ENCODE peak calls at places on chromosomes 13 and 19, in ten cellular contexts. H is lower leg skin; Z is neural progenitor cell; U is mucosa of descending colon; T is astrocyte of the spinal cord; P is heart right ventricle; O is activated CD8-positive, alpha-beta T cell treated with anti-CD3 and anti-CD28 coated beads for 36 hours; Y is AG09319; N is fibroblast of the aortic adventitia; B is CD4-positive, alpha-beta T cell. Q is an unnamed sample.

GRCh38 chr13:106010836-106011235 is 524.6 kb downstream of the EFNB2 start:
- DNase-seq in N (no peak), O (no peak), B (no peak), U (no peak), T (no peak), P (no peak), Y (no peak), H (no peak), Z (no peak), Q (no peak)

GRCh38 chr19:33273065-33273736 is 29.1 kb downstream of the CEBPA start:
- DNase-seq in T (no peak), P (no peak), B (no peak), Z (no peak), Y (no peak), H (no peak), U (no peak), N (peak), O (no peak), Q (no peak)

GRCh38 chr19:47729468-47729798 is 15.9 kb upstream of the NOP53 start:
- DNase-seq in H (peak), O (peak), Y (peak), P (peak), B (no peak), N (peak), U (peak), T (peak), Z (peak), Q (peak)

GRCh38 chr19:38385804-38386257 is 2.0 kb downstream of the GGN start:
- DNase-seq in P (no peak), B (no peak), T (no peak), U (no peak), O (peak), Z (peak), N (no peak), Y (no peak), H (no peak), Q (no peak)

GRCh38 chr13:85142351-85142750 is 656.9 kb downstream of the SLITRK6 start:
- DNase-seq in Y (no peak), T (no peak), H (no peak), N (no peak), U (no peak), Z (no peak), O (no peak), B (no peak), P (no peak), Q (no peak)

GRCh38 chr19:36101550-36102327 is 9.2 kb upstream of the OVOL3 start:
- DNase-seq in H (no peak), U (no peak), N (no peak), T (no peak), B (no peak), P (no peak), Z (no peak), O (no peak), Y (no peak), Q (no peak)

GRCh38 chr13:42569576-42570344 is 4.2 kb upstream of the TNFSF11 start:
- DNase-seq in Z (no peak), N (no peak), H (no peak), O (no peak), U (no peak), B (no peak), Y (no peak), T (no peak), P (no peak), Q (no peak)

GRCh38 chr19:28521169-28521568 is 691.8 kb downstream of the UQCRFS1 start:
- DNase-seq in U (no peak), T (no peak), O (no peak), Y (no peak), H (no peak), B (no peak), Z (no peak), N (no peak), P (no peak), Q (no peak)

GRCh38 chr19:51207747-51208146 is 17.1 kb upstream of the CD33 start:
- DNase-seq in O (no peak), P (no peak), U (no peak), T (no peak), Z (no peak), B (no peak), H (no peak), N (no peak), Y (no peak), Q (no peak)

GRCh38 chr13:44967656-44968451 is 21.4 kb downstream of the NUFIP1 start:
- DNase-seq in U (no peak), N (peak), O (no peak), Z (no peak), T (peak), B (no peak), P (no peak), H (no peak), Y (no peak), Q (peak)

GRCh38 chr19:40921005-40921897 is 39.2 kb upstream of the CYP2A7 start:
- DNase-seq in O (no peak), N (no peak), P (no peak), U (peak), H (no peak), Y (no peak), Z (no peak), B (no peak), T (no peak), Q (peak)

GRCh38 chr13:112756967-112757758 is 67.3 kb downstream of the ATP11A start:
- DNase-seq in T (peak), H (no peak), N (no peak), O (no peak), B (no peak), Z (peak), Y (no peak), U (no peak), P (no peak), Q (no peak)

GRCh38 chr19:8612807-8613171 is 2.3 kb upstream of the ADAMTS10 start:
- DNase-seq in B (no peak), N (no peak), H (no peak), O (peak), T (no peak), Z (no peak), Y (no peak), P (no peak), U (no peak), Q (no peak)

GRCh38 chr19:52941941-52942370 is 18.7 kb upstream of the ZNF888 start:
- DNase-seq in Z (peak), H (peak), B (no peak), Y (no peak), P (peak), T (peak), N (peak), O (peak), U (peak), Q (peak)

GRCh38 chr19:46919324-46919723 is 58.5 kb downstream of the ARHGAP35 start:
- DNase-seq in Y (no peak), P (no peak), Z (no peak), B (no peak), U (no peak), T (peak), H (no peak), N (peak), O (peak), Q (peak)

GRCh38 chr13:38202730-38203129 is 146.9 kb upstream of the UFM1 start:
- DNase-seq in Y (no peak), N (peak), Z (no peak), P (no peak), U (no peak), H (no peak), B (no peak), O (peak), T (peak), Q (peak)

GRCh38 chr19:725461-726089 is 16.8 kb downstream of the PALM start:
- DNase-seq in H (no peak), B (no peak), Y (no peak), P (no peak), O (no peak), Z (no peak), T (no peak), U (no peak), N (no peak), Q (no peak)

DNA sequence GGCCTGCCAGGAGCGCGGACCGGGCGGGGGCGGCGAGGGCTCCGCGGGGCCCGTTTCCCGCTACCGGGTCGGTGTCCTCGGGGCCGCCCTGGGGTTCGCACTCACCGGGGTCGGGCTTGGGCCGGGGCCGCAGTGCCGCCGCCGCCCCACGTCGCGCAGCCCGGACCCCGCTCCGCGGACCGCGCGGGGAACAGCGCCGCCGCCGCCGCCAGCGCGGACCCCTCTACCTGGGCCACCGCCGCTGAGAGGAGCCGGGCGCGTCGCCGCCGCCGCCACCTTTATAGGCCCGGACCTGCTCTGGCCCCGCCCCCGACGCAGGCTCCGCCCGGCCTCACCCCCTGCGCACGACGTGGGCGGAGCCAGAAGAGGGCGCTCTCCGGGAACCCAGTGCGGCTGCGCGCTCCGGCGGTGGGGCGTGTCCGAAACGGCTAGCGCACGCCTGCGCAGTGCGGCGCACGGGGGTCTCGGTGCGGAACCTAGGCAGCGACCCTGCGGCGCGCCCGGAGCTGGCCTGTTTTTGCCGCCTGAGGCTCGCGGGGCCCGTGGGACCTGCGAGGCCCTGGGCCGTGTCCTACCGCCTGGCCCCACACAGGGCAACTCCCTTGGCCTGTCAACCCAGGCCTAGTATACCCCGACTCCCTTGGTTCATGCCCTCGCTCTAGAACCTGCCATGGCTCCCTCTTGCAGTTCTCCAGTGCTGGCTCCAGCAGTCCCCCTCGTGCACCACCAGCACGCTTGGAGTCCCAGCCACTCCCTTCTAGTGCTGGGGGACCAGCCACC is at the start of gene MKNK2:
- DNase-seq in N (peak), Y (peak), Z (peak), B (peak), O (peak), T (peak), U (peak), H (peak), P (peak), Q (peak)
- TF ChIP-seq CTCF in N (peak), Y (peak), Z (peak), B (peak), O (peak), T (peak), U (peak), H (no peak), P (peak), Q (peak)

GRCh38 chr13:75196112-75196855 is 285.7 kb downstream of the TBC1D4 start:
- DNase-seq in P (no peak), U (no peak), O (no peak), T (peak), Y (peak), Z (no peak), H (no peak), B (no peak), N (no peak), Q (no peak)
- TF ChIP-seq CTCF in P (no peak), U (no peak), O (no peak), T (no peak), Y (no peak), Z (no peak), H (no peak), B (no peak), N (no peak), Q (no peak)

GRCh38 chr19:18440421-18440877 is 2.5 kb upstream of the ISYNA1 start:
- DNase-seq in Y (no peak), P (no peak), N (no peak), Z (no peak), T (no peak), O (peak), U (peak), H (no peak), B (no peak), Q (no peak)
- TF ChIP-seq CTCF in Y (peak), P (peak), N (no peak), Z (peak), T (peak), O (peak), U (no peak), H (no peak), B (no peak), Q (peak)

DNA sequence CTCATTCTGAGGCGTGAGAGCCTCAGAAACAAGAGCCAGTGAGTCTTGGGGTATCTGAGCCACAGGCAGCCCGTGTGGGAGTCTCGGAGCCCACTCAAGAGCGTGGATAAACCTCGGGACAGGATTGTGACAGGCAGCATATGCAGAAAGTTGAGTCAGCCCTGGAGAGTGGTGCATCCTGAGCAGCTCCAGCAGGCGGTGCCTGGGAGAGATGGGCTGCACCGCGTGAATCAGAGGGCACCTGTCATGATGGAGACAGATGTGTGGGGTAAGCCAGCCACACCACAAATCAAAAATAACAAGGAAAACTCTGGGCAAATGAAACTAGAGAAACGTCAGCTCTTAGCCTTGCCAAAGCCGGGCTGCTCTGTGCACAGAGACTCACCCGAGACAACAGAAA is 30.0 kb upstream of the POP4 start:
- DNase-seq in U (no peak), P (no peak), O (no peak), H (peak), B (no peak), Y (no peak), N (no peak), Z (no peak), T (no peak), Q (no peak)
- TF ChIP-seq CTCF in U (no peak), P (no peak), O (no peak), H (no peak), B (no peak), Y (no peak), N (peak), Z (no peak), T (no peak), Q (no peak)

DNA sequence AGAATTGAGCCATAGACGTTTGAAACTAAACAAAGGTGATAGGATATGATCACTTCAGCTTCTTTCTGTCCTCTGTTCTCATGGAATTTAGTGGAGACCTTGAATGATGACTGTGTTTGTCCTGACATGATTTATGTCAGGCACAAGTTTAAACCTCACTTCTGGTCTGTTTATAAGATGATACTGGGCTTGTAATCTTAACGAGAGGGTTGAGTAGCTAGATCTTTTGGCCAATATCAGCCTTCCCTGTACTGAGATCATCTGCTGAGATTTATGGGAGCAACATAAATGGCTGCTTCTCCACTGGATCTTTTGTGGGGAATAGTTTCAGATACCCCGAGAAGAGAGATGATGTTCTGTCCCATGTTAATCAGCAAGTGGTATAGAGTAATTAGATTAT is 121.8 kb upstream of the OBI1 start:
- DNase-seq in Y (no peak), U (no peak), O (no peak), H (no peak), Z (no peak), N (no peak), P (no peak), B (no peak), T (no peak), Q (no peak)
- TF ChIP-seq CTCF in Y (no peak), U (no peak), O (no peak), H (no peak), Z (no peak), N (no peak), P (no peak), B (no peak), T (no peak), Q (no peak)

GRCh38 chr19:13069415-13070369 is 33.0 kb downstream of the LYL1 start:
- DNase-seq in Z (no peak), U (no peak), T (no peak), P (no peak), B (no peak), N (peak), Y (no peak), H (no peak), O (no peak), Q (no peak)
- TF ChIP-seq CTCF in Z (no peak), U (no peak), T (no peak), P (no peak), B (no peak), N (peak), Y (no peak), H (no peak), O (no peak), Q (no peak)

GRCh38 chr19:5560156-5560555 is 7.6 kb downstream of the TINCR start:
- DNase-seq in B (no peak), Y (no peak), H (no peak), N (no peak), Z (no peak), O (no peak), T (no peak), U (no peak), P (no peak), Q (no peak)

GRCh38 chr19:5559804-5560133 is 8.0 kb downstream of the TINCR start:
- DNase-seq in P (no peak), N (no peak), U (no peak), B (no peak), Y (no peak), O (no peak), T (no peak), Z (no peak), H (no peak), Q (no peak)

GRCh38 chr19:5562280-5562679 is 5.5 kb downstream of the TINCR start:
- DNase-seq in N (no peak), P (no peak), H (no peak), T (no peak), O (no peak), B (no peak), Y (no peak), Z (no peak), U (no peak), Q (no peak)

GRCh38 chr19:5563008-5563431 is 4.7 kb downstream of the TINCR start:
- DNase-seq in P (no peak), Z (no peak), O (no peak), U (no peak), Y (no peak), B (no peak), H (no peak), N (no peak), T (no peak), Q (no peak)

DNA sequence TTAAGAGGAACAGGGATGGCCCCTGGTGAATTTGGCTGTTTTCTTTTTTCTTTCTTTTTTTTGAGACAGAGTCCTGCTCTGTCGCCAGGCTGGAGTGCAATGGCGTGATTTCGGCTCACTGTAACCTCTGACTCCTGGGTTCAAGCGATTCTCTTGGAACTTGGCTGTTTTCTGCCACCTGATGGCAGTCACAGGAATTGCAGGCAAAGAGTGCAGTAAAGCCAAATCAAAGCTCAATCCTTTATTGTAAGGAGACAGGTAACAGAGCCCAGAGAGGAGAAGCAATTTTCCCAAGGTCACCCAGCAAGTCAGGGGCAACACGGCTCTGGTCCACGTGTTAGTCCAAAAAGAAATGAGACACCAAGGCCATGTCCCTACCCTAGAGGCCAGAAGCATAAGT is 6.2 kb downstream of the TINCR start:
- DNase-seq in U (no peak), Y (no peak), Z (no peak), O (no peak), T (no peak), N (no peak), P (no peak), H (no peak), B (no peak), Q (no peak)
- TF ChIP-seq CTCF in U (no peak), Y (peak), Z (peak), O (peak), T (peak), N (peak), P (peak), H (no peak), B (peak), Q (peak)

GRCh38 chr13:51996660-51997059 is 14.6 kb downstream of the ATP7B start:
- DNase-seq in P (no peak), N (no peak), U (no peak), Z (no peak), B (no peak), H (no peak), Y (no peak), O (no peak), T (no peak), Q (no peak)

GRCh38 chr13:51999525-51999924 is 11.7 kb downstream of the ATP7B start:
- DNase-seq in P (peak), Z (no peak), Y (no peak), O (no peak), T (no peak), N (peak), B (no peak), U (no peak), H (no peak), Q (no peak)

GRCh38 chr13:51997641-51998330 is 13.5 kb downstream of the ATP7B start:
- DNase-seq in H (no peak), P (no peak), U (no peak), N (no peak), Y (no peak), B (no peak), T (no peak), O (no peak), Z (peak), Q (no peak)

GRCh38 chr13:51998723-51999471 is 12.4 kb downstream of the ATP7B start:
- DNase-seq in B (no peak), Y (no peak), N (peak), H (no peak), T (no peak), P (no peak), U (no peak), Z (no peak), O (no peak), Q (no peak)

DNA sequence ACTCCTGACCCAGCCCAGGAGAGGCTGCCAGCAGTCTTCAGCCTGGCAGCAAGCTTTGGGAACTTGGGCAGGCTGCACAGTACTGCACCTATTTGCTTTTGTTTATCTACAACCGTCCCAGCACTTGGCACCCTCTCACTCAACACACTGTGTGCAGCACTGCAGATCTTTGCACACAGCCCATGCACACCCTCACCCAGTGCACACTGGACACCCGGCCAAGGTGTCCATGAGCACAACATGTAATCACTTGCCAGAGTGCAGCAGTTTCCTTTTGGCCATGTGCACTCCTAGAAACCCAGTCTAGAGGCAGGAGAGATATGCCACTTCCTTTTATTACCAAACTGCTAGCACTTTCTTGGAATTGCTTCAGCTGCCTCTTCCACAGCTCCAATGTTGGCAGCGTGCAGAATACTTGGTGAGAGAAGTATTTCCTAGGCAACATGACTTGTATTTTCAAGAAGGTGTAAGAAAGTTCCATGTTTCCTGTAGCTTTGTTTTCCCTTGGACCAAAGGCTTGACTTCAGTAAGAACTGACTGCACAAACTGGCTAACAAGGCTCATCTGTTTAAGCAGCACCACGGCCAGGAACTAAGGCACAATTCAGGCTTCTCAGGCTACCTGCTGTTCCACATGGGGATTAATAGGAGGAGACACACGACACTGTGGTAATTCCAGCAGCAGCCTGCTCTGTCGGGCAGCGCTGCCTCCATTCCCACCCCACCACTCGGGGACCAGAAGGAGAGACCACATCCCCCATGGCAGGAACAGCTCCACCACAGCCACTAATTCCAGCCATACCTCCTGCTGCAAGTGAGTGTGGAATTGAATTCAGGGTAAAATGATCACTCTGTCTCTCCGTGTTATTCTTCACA is 15.3 kb downstream of the ATP7B start:
- DNase-seq in Z (peak), H (no peak), B (no peak), O (no peak), P (peak), U (peak), N (peak), Y (no peak), T (peak), Q (no peak)
- TF ChIP-seq CTCF in Z (no peak), H (no peak), B (no peak), O (no peak), P (no peak), U (no peak), N (no peak), Y (no peak), T (no peak), Q (no peak)